ENCODE peak calls at places on chromosome 12, in six cellular contexts. R is K562, Z is sigmoid colon, X is stomach, M is uterus, G is body of pancreas. P is an unnamed sample.

GRCh38 chr12:64193045-64193444 is 29.1 kb downstream of the KICS2 start:
- DNase-seq in R (no peak), Z (no peak), X (no peak), M (no peak), G (no peak), P (no peak)

GRCh38 chr12:125245601-125246345 is 180.5 kb downstream of the AACS start:
- DNase-seq in R (no peak), Z (no peak), X (no peak), M (no peak), G (no peak), P (no peak)

GRCh38 chr12:95642583-95642982 is 91.3 kb upstream of the USP44 start:
- DNase-seq in R (no peak), Z (no peak), X (no peak), M (no peak), G (no peak), P (no peak)

GRCh38 chr12:70627677-70628076 is 9.6 kb downstream of the PTPRB start:
- DNase-seq in R (no peak), Z (no peak), X (no peak), M (no peak), G (no peak), P (no peak)

GRCh38 chr12:132021031-132021871 is 71.5 kb downstream of the EP400 start:
- DNase-seq in R (no peak), Z (peak; percentile 40), X (no peak), M (peak; percentile 32), G (no peak), P (no peak)

GRCh38 chr12:112170376-112170775 is 45.0 kb downstream of the TRAFD1 start:
- DNase-seq in R (peak; percentile 75), Z (no peak), X (no peak), M (no peak), G (no peak), P (peak; percentile 47)

GRCh38 chr12:56772625-56773024 is 9.5 kb downstream of the HSD17B6 start:
- DNase-seq in R (no peak), Z (no peak), X (no peak), M (no peak), G (no peak), P (no peak)

GRCh38 chr12:98721204-98721702 is 76.2 kb downstream of the APAF1 start:
- DNase-seq in R (no peak), Z (no peak), X (no peak), M (no peak), G (no peak), P (no peak)

GRCh38 chr12:30974746-30975500 is 48.4 kb downstream of the TSPAN11 start:
- DNase-seq in R (no peak), Z (no peak), X (no peak), M (no peak), G (no peak), P (no peak)

GRCh38 chr12:41624571-41624970 is 436.5 kb downstream of the PDZRN4 start:
- DNase-seq in R (no peak), Z (no peak), X (no peak), M (no peak), G (no peak), P (no peak)

GRCh38 chr12:56840922-56841321 is 77.8 kb downstream of the HSD17B6 start:
- DNase-seq in R (no peak), Z (no peak), X (no peak), M (peak; percentile 17), G (no peak), P (no peak)

GRCh38 chr12:12859690-12860089 is 31.7 kb upstream of the GPRC5A start:
- DNase-seq in R (no peak), Z (no peak), X (no peak), M (no peak), G (no peak), P (no peak)

GRCh38 chr12:14846042-14846587 is 2.8 kb upstream of the ART4 start:
- DNase-seq in R (no peak), Z (no peak), X (no peak), M (no peak), G (no peak), P (no peak)

GRCh38 chr12:103958621-103959020 is 7.1 kb upstream of the TDG start:
- DNase-seq in R (no peak), Z (no peak), X (no peak), M (no peak), G (no peak), P (no peak)

GRCh38 chr12:98416845-98417244 is 98.5 kb upstream of the TMPO start:
- DNase-seq in R (no peak), Z (no peak), X (no peak), M (no peak), G (no peak), P (no peak)

GRCh38 chr12:105967038-105967776 is 171.5 kb downstream of the NUAK1 start:
- DNase-seq in R (no peak), Z (no peak), X (no peak), M (no peak), G (no peak), P (no peak)

GRCh38 chr12:76782440-76782996 is 18.6 kb downstream of the ZDHHC17 start:
- DNase-seq in R (no peak), Z (no peak), X (no peak), M (no peak), G (no peak), P (no peak)

GRCh38 chr12:47577213-47577612 is 128.6 kb downstream of the RPAP3 start:
- DNase-seq in R (no peak), Z (no peak), X (no peak), M (no peak), G (no peak), P (no peak)

GRCh38 chr12:9721394-9722092 is 11.4 kb downstream of the CLECL1 start:
- DNase-seq in R (no peak), Z (no peak), X (no peak), M (no peak), G (no peak), P (no peak)

GRCh38 chr12:96445743-96446655 is 43.4 kb upstream of the CFAP54 start:
- DNase-seq in R (peak; percentile 23), Z (no peak), X (no peak), M (no peak), G (no peak), P (peak; percentile 35)

GRCh38 chr12:25557830-25558436 is 4.8 kb upstream of the LMNTD1 start:
- DNase-seq in R (peak; percentile 23), Z (no peak), X (no peak), M (no peak), G (peak; percentile 19), P (no peak)

GRCh38 chr12:107818984-107819383 is 44.5 kb downstream of the ASCL4 start:
- DNase-seq in R (no peak), Z (no peak), X (no peak), M (no peak), G (no peak), P (peak; percentile 27)

DNA sequence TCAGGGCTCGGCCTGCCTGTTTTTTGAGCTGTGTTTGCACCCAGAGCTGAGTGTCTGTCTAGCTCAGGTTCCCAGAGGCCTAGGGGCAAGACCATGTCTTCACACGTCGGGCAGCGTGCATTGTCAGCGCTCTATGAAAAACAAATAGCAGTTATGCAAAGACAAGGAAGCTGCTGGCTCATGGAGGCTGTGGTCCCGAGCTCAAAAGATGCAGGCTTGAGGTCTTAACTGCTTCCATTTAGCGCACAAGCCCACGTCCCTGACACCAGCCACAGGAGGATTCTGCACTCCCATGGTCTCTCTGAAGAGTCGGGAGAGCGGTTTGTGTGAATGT is 48.6 kb downstream of the NINJ2 start:
- DNase-seq in R (no peak), Z (no peak), X (no peak), M (no peak), G (no peak), P (no peak)
- TF ChIP-seq POLR2A in R (no peak), Z (no peak), X (no peak), M (no peak), G (no peak), P (no peak)

GRCh38 chr12:114673169-114673833 is 10.7 kb downstream of the TBX3 start:
- DNase-seq in R (no peak), Z (peak; percentile 70), X (no peak), M (peak; percentile 77), G (no peak), P (no peak)
- TF ChIP-seq POLR2A in R (no peak), Z (no peak), X (no peak), M (peak; percentile 63), G (no peak), P (no peak)

DNA sequence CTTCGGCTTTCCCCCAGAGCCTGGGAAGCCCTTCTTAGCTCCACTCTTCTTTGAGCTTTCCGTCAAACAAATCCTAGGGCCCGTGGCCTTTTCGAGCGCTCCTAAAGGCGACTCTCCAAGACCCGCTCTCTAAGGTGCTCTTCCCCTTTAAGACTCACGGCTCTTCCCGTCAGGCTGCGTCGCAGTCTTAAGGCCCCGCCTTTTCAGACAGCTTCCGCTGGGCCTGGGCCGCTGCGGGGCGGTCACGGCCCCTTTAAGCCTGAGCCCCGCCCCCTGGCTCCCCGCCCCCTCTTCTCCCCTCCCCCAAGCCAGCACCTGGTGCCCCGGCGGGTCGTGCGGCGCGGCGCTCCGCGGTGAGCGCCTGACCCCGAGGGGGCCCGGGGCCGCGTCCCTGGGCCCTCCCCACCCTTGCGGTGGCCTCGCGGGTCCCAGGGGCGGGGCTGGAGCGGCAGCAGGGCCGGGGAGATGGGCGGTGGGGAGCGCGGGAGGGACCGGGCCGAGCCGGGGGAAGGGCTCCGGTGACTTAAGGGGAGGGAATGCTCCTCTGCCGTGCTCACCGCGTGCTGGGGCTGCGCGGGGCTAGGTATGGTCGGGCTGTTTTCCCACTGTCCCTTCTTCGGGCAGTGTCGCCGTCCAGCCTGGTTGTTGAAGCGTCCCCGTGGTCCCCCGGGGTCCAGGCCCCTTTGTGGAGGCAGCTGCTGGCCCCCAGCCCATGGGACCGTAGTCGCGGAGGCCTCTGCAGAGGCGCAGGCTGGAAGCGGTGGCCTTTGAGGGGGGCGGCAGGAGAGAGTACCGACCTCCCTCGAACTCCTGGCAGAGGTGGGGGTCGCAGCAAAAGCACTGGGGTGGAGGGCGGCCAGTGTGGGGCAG is at the start of gene PEX5:
- DNase-seq in R (peak; percentile 91), Z (peak; percentile 94), X (peak; percentile 92), M (peak; percentile 88), G (peak; percentile 90), P (peak; percentile 84)
- TF ChIP-seq POLR2A in R (no peak), Z (peak; percentile 14), X (no peak), M (peak; percentile 48), G (no peak), P (no peak)

GRCh38 chr12:50258167-50258551 is 25.2 kb downstream of the LIMA1 start:
- DNase-seq in R (no peak), Z (peak; percentile 82), X (no peak), M (no peak), G (no peak), P (no peak)
- TF ChIP-seq POLR2A in R (no peak), Z (no peak), X (no peak), M (no peak), G (no peak), P (no peak)

P was measured in H54.